ENCODE peak calls at places on chromosome 10, in seven cellular contexts. M is dorsolateral prefrontal cortex; J is Panc1; X is endodermal cell; N is activated T-cell treated with anti-CD3 and anti-CD28 coated beads, Interleukin-2, amount 50 U/mL, for 48 hours; E is T-cell; P is Kasumi-1. K is an unnamed sample.

GRCh38 chr10:95188593-95188992 is 5.4 kb upstream of the ACSM6 start:
- DNase-seq in J (no peak), E (no peak), P (no peak), N (no peak), X (no peak), M (no peak), K (no peak)

GRCh38 chr10:131681122-131681521 is 219.7 kb upstream of the PPP2R2D start:
- DNase-seq in M (no peak), J (no peak), E (no peak), N (no peak), P (no peak), X (peak), K (no peak)

GRCh38 chr10:44477021-44477420 is 92.1 kb upstream of the CXCL12 start:
- DNase-seq in N (no peak), X (no peak), J (no peak), M (no peak), P (no peak), E (no peak), K (no peak)

GRCh38 chr10:84571146-84571545 is 242.8 kb downstream of the CCSER2 start:
- DNase-seq in E (no peak), P (no peak), X (no peak), N (no peak), M (no peak), J (no peak), K (no peak)

GRCh38 chr10:71035511-71036278 is 147.3 kb upstream of the PCBD1 start:
- DNase-seq in P (no peak), E (no peak), N (no peak), M (no peak), J (no peak), X (no peak), K (no peak)

GRCh38 chr10:61781969-61782403 is 119.3 kb downstream of the CABCOCO1 start:
- DNase-seq in E (no peak), M (no peak), P (no peak), J (no peak), X (no peak), N (peak), K (no peak)

GRCh38 chr10:62637249-62638061 is 167.1 kb upstream of the ADO start:
- DNase-seq in N (peak), X (no peak), M (no peak), J (no peak), E (peak), P (peak), K (peak)

GRCh38 chr10:16392661-16393060 is 44.1 kb upstream of the PTER start:
- DNase-seq in N (no peak), P (no peak), E (no peak), M (no peak), X (no peak), J (no peak), K (no peak)

GRCh38 chr10:59831658-59832503 is 74.5 kb downstream of the CCDC6 start:
- DNase-seq in E (no peak), X (no peak), J (no peak), M (no peak), P (no peak), N (no peak), K (no peak)

GRCh38 chr10:3430501-3430900 is 257.9 kb upstream of the PITRM1 start:
- DNase-seq in X (no peak), E (no peak), N (no peak), P (no peak), J (no peak), M (no peak), K (no peak)

GRCh38 chr10:101071266-101071884 is 9.6 kb downstream of the KAZALD1 start:
- DNase-seq in J (no peak), N (peak), X (no peak), M (no peak), P (peak), E (no peak), K (no peak)

GRCh38 chr10:79139124-79139835 is 70.5 kb downstream of the ZMIZ1 start:
- DNase-seq in J (no peak), X (no peak), P (peak), M (no peak), E (no peak), N (no peak), K (no peak)

GRCh38 chr10:60353519-60354258 is 36.0 kb downstream of the ANK3 start:
- DNase-seq in J (no peak), E (no peak), N (no peak), X (no peak), P (no peak), M (peak), K (no peak)

GRCh38 chr10:3757250-3757637 is 27.8 kb downstream of the KLF6 start:
- DNase-seq in X (peak), M (no peak), E (no peak), P (no peak), N (peak), J (no peak), K (no peak)

GRCh38 chr10:132707121-132707775 is 78.7 kb downstream of the NKX6-2 start:
- DNase-seq in E (no peak), N (no peak), M (peak), P (no peak), X (no peak), J (no peak), K (no peak)

GRCh38 chr10:79162022-79162421 is 93.3 kb downstream of the ZMIZ1 start:
- DNase-seq in X (no peak), N (no peak), P (no peak), M (no peak), E (no peak), J (no peak), K (no peak)

GRCh38 chr10:124827474-124827873 is 25.9 kb downstream of the ABRAXAS2 start:
- DNase-seq in P (peak), M (no peak), N (no peak), J (no peak), E (no peak), X (no peak), K (no peak)

GRCh38 chr10:43573250-43574034 is 974 bp downstream of the ZNF239 start:
- DNase-seq in J (no peak), X (peak), P (no peak), N (no peak), M (no peak), E (no peak), K (no peak)

GRCh38 chr10:81838950-81839349 is 36.0 kb upstream of the NRG3 start:
- DNase-seq in P (peak), J (no peak), N (no peak), X (peak), M (no peak), E (no peak), K (no peak)

GRCh38 chr10:77887631-77888355 is 38.8 kb downstream of the DLG5 start:
- DNase-seq in M (no peak), P (no peak), E (no peak), X (peak), N (no peak), J (no peak), K (no peak)

GRCh38 chr10:77836299-77836820 is 90.2 kb downstream of the DLG5 start:
- DNase-seq in J (no peak), E (peak), X (no peak), N (peak), P (peak), M (peak), K (peak)

GRCh38 chr10:97153276-97153850 is 32.4 kb downstream of the SLIT1 start:
- DNase-seq in E (no peak), N (no peak), J (no peak), X (peak), M (no peak), P (no peak), K (no peak)

GRCh38 chr10:32237644-32238345 is 109.2 kb downstream of the EPC1 start:
- DNase-seq in X (no peak), E (no peak), P (no peak), J (no peak), M (no peak), N (no peak), K (no peak)

GRCh38 chr10:69861251-69862240 is 59.8 kb downstream of the COL13A1 start:
- DNase-seq in N (peak), E (no peak), J (peak), P (peak), M (no peak), X (peak), K (no peak)

GRCh38 chr10:133316266-133316665 is 7.6 kb downstream of the ZNF511 start:
- DNase-seq in X (no peak), E (no peak), J (no peak), N (no peak), P (no peak), M (no peak), K (no peak)

GRCh38 chr10:126956712-126957108 is 51.5 kb downstream of the DOCK1 start:
- DNase-seq in M (no peak), J (no peak), N (no peak), E (no peak), X (no peak), P (no peak), K (no peak)

GRCh38 chr10:72058989-72059842 is 29.1 kb downstream of the SPOCK2 start:
- DNase-seq in E (no peak), X (no peak), J (no peak), P (no peak), N (peak), M (peak), K (no peak)

GRCh38 chr10:124652701-124653100 is 91.5 kb downstream of the FAM53B start:
- DNase-seq in P (no peak), E (no peak), J (no peak), X (no peak), M (no peak), N (no peak), K (no peak)

K was measured in CD8-positive, alpha-beta memory T cell.